ENCODE peak calls at places on chromosomes 16 and 17, in ten cellular contexts. O is lung; V is AG04449; Y is colonic mucosa; F is foreskin fibroblast; W is endodermal cell; H is pancreas; R is epithelial cell of esophagus; I is activated CD8-positive, alpha-beta T cell treated with anti-CD3 and anti-CD28 coated beads for 36 hours; T is body of pancreas. E is an unnamed sample.

GRCh38 chr16:14196539-14196938 is 125.4 kb downstream of the MRTFB start:
- DNase-seq in I (no peak), Y (no peak), V (no peak), F (no peak), O (no peak), W (no peak), T (no peak), R (no peak), H (no peak), E (no peak)

GRCh38 chr16:4924593-4925378 is 12.2 kb downstream of the PPL start:
- DNase-seq in T (peak), F (no peak), V (no peak), W (peak), H (peak), I (no peak), O (peak), Y (no peak), R (peak), E (no peak)

GRCh38 chr17:74404218-74404617 is 27.7 kb upstream of the GPRC5C start:
- DNase-seq in T (no peak), F (no peak), O (no peak), R (no peak), Y (no peak), I (no peak), W (peak), H (no peak), V (no peak), E (no peak)

GRCh38 chr16:53622315-53622714 is 81.3 kb downstream of the RPGRIP1L start:
- DNase-seq in Y (no peak), H (no peak), O (no peak), V (no peak), F (no peak), R (no peak), I (no peak), T (no peak), W (no peak), E (no peak)

GRCh38 chr17:14299261-14300093 is 1.4 kb upstream of the HS3ST3B1 start:
- DNase-seq in V (no peak), F (peak), H (peak), I (peak), T (peak), R (no peak), W (peak), Y (peak), O (peak), E (no peak)

GRCh38 chr16:75238853-75239371 is 12.5 kb downstream of the BCAR1 start:
- DNase-seq in O (no peak), F (no peak), T (peak), V (no peak), H (no peak), Y (no peak), W (no peak), I (no peak), R (no peak), E (no peak)

GRCh38 chr17:26782153-26782552 is 511.8 kb upstream of the WSB1 start:
- DNase-seq in I (no peak), V (no peak), H (no peak), T (no peak), Y (no peak), F (no peak), O (no peak), W (no peak), R (no peak), E (no peak)

GRCh38 chr16:53434436-53435065 is at the start of gene RBL2:
- DNase-seq in R (peak), F (no peak), O (peak), W (peak), I (peak), Y (peak), H (peak), V (no peak), T (peak), E (peak)

GRCh38 chr16:28257256-28257655 is 35.1 kb upstream of the SBK1 start:
- DNase-seq in O (no peak), H (no peak), T (no peak), W (no peak), F (no peak), Y (no peak), R (no peak), I (no peak), V (no peak), E (no peak)

GRCh38 chr16:15502041-15502725 is 67.8 kb downstream of the BMERB1 start:
- DNase-seq in F (peak), W (peak), V (peak), R (peak), H (no peak), O (no peak), Y (no peak), T (no peak), I (no peak), E (no peak)

GRCh38 chr17:40290629-40291296 is 3.1 kb downstream of the CDC6 start:
- DNase-seq in T (peak), Y (peak), H (peak), W (peak), R (peak), V (peak), O (peak), I (peak), F (peak), E (no peak)

GRCh38 chr16:78325532-78325931 is 226.1 kb downstream of the WWOX start:
- DNase-seq in R (no peak), O (no peak), I (no peak), T (no peak), F (no peak), Y (no peak), H (no peak), V (no peak), W (no peak), E (no peak)

GRCh38 chr16:2154533-2155090 is 970 bp upstream of the TRAF7 start:
- DNase-seq in O (no peak), W (no peak), F (no peak), H (no peak), R (no peak), Y (peak), I (no peak), T (no peak), V (no peak), E (no peak)

GRCh38 chr17:7122386-7122785 is 7.8 kb upstream of the ASGR2 start:
- DNase-seq in R (no peak), O (no peak), F (no peak), V (no peak), H (no peak), W (no peak), T (no peak), Y (no peak), I (no peak), E (no peak)

GRCh38 chr17:51050291-51051033 is 70.2 kb downstream of the SPAG9 start:
- DNase-seq in Y (no peak), H (no peak), F (no peak), T (no peak), V (no peak), I (no peak), O (no peak), R (peak), W (no peak), E (peak)

GRCh38 chr16:56258508-56259424 is 67.5 kb downstream of the GNAO1 start:
- DNase-seq in T (no peak), O (no peak), Y (no peak), H (no peak), F (no peak), W (no peak), I (no peak), V (no peak), R (no peak), E (no peak)

GRCh38 chr17:71849783-71850768 is 270.7 kb upstream of the SOX9 start:
- DNase-seq in V (no peak), F (no peak), O (no peak), R (peak), T (no peak), W (no peak), Y (no peak), I (no peak), H (no peak), E (peak)

GRCh38 chr16:49639739-49640388 is 216.0 kb downstream of the ZNF423 start:
- DNase-seq in V (peak), T (no peak), W (peak), Y (peak), F (peak), H (no peak), O (no peak), R (no peak), I (no peak), E (no peak)

GRCh38 chr17:49365667-49366066 is 3.6 kb upstream of the ZNF652 start:
- DNase-seq in H (no peak), F (no peak), W (peak), O (no peak), R (peak), V (no peak), T (peak), Y (no peak), I (peak), E (no peak)
- TF ChIP-seq CTCF in H (no peak), F (no peak), W (peak), O (no peak), R (peak), V (no peak), T (no peak), Y (no peak), I (no peak), E (no peak)

GRCh38 chr17:2982854-2983636 is 80.4 kb downstream of the OR1D5 start:
- DNase-seq in V (no peak), T (peak), W (no peak), I (no peak), O (peak), Y (peak), R (no peak), H (no peak), F (peak), E (no peak)
- TF ChIP-seq CTCF in V (no peak), T (no peak), W (no peak), I (no peak), O (no peak), Y (no peak), R (no peak), H (no peak), F (peak), E (no peak)

DNA sequence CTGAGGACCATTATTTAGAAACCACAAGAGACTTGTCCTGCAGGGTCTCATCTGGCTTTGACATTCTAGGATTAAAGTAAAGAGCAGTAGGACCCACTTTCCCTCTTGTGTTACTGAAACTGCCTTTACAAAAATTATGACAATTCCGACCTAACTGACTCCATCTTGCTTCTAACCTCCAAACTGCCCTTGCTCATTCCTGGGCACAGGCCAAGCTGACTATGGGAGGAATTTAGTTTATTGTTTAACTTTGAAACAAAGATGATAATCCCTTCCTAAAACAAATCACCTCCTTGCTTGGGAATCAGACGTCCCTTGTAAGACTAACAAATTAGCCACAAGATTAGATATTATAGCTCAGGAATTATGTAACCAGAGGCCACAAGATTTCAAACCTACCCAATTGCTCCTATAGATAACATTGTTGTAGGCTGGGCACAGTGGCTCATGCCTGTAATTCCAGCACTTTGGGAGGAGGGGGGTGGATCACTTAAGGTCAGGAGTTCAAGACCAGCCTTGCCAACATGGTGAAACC is 87.0 kb upstream of the FBXO47 start:
- DNase-seq in V (no peak), O (no peak), W (peak), H (no peak), F (no peak), T (no peak), R (no peak), I (no peak), Y (no peak), E (no peak)
- TF ChIP-seq CTCF in V (no peak), O (no peak), W (no peak), H (no peak), F (no peak), T (no peak), R (no peak), I (no peak), Y (no peak), E (no peak)

DNA sequence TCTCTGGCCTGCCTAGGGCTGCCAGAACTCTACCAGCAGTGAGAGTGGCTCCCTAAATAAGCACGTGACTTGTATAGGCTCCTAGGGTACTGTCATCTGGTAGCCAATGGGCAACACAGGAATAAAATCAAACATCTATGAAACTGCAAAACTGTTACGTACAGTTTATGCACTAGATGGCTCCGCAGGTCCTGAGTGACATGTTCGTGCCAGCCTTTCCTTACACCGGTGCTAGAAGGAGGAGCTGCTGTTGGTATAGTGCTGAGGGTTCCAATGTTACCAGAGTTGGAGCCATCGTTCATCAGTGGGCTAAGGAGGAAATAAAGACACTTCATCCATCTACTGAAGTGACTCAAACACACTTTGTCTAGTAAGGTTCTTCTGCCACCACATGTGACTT is 63.2 kb upstream of the TRAP1 start:
- DNase-seq in T (no peak), H (no peak), I (peak), R (peak), O (no peak), V (no peak), Y (no peak), F (no peak), W (no peak), E (no peak)
- TF ChIP-seq CTCF in T (no peak), H (no peak), I (no peak), R (no peak), O (no peak), V (no peak), Y (no peak), F (no peak), W (no peak), E (no peak)

GRCh38 chr16:48182979-48183537 is 27.3 kb upstream of the ABCC12 start:
- DNase-seq in Y (no peak), O (no peak), F (no peak), I (no peak), W (no peak), V (no peak), R (no peak), H (no peak), T (no peak), E (no peak)
- TF ChIP-seq CTCF in Y (no peak), O (no peak), F (no peak), I (no peak), W (no peak), V (no peak), R (no peak), H (no peak), T (no peak), E (no peak)